ENCODE peak calls at places on chromosomes 16 and 17, in five cellular contexts. One of them, this sample, is unnamed.

GRCh38 chr17:68511671-68512246 is 471 bp upstream of the PRKAR1A start:
- DNase-seq in endothelial cell: peak
- DNase-seq in aorta: peak
- DNase-seq in NCI-H2171 treated with DMSO at 0.1 percent for 48 hours: peak
- DNase-seq in T-helper 1 cell: no peak
- DNase-seq in this sample: peak

GRCh38 chr16:30033270-30033669 is 2.2 kb upstream of the TLCD3B start:
- DNase-seq in endothelial cell: no peak
- DNase-seq in T-helper 1 cell: no peak
- DNase-seq in NCI-H2171 treated with DMSO at 0.1 percent for 48 hours: no peak
- DNase-seq in aorta: no peak
- DNase-seq in this sample: no peak

GRCh38 chr16:12573730-12574383 is 229.8 kb downstream of the CPPED1 start:
- DNase-seq in aorta: peak
- DNase-seq in NCI-H2171 treated with DMSO at 0.1 percent for 48 hours: no peak
- DNase-seq in T-helper 1 cell: peak
- DNase-seq in endothelial cell: peak
- DNase-seq in this sample: peak

GRCh38 chr16:89402962-89403361 is 87.4 kb downstream of the ANKRD11 start:
- DNase-seq in T-helper 1 cell: no peak
- DNase-seq in aorta: no peak
- DNase-seq in endothelial cell: no peak
- DNase-seq in NCI-H2171 treated with DMSO at 0.1 percent for 48 hours: no peak
- DNase-seq in this sample: no peak

GRCh38 chr16:82755570-82756282 is 129.0 kb downstream of the CDH13 start:
- DNase-seq in NCI-H2171 treated with DMSO at 0.1 percent for 48 hours: no peak
- DNase-seq in aorta: no peak
- DNase-seq in T-helper 1 cell: no peak
- DNase-seq in endothelial cell: no peak
- DNase-seq in this sample: no peak

GRCh38 chr17:82329683-82330321 is 3.8 kb downstream of the SECTM1 start:
- DNase-seq in aorta: no peak
- DNase-seq in NCI-H2171 treated with DMSO at 0.1 percent for 48 hours: no peak
- DNase-seq in endothelial cell: no peak
- DNase-seq in T-helper 1 cell: no peak
- DNase-seq in this sample: no peak

GRCh38 chr17:57138956-57139576 is 54.0 kb downstream of the AKAP1 start:
- DNase-seq in NCI-H2171 treated with DMSO at 0.1 percent for 48 hours: peak
- DNase-seq in T-helper 1 cell: no peak
- DNase-seq in aorta: no peak
- DNase-seq in endothelial cell: no peak
- DNase-seq in this sample: no peak

GRCh38 chr16:81493755-81494433 is 49.3 kb downstream of the CMIP start:
- DNase-seq in endothelial cell: no peak
- DNase-seq in NCI-H2171 treated with DMSO at 0.1 percent for 48 hours: no peak
- DNase-seq in T-helper 1 cell: no peak
- DNase-seq in aorta: peak
- DNase-seq in this sample: no peak

GRCh38 chr17:9021985-9022552 is 759 bp downstream of the NTN1 start:
- DNase-seq in endothelial cell: peak
- DNase-seq in NCI-H2171 treated with DMSO at 0.1 percent for 48 hours: no peak
- DNase-seq in aorta: peak
- DNase-seq in T-helper 1 cell: no peak
- DNase-seq in this sample: no peak

GRCh38 chr17:28174352-28175046 is 132.0 kb downstream of the NLK start:
- DNase-seq in endothelial cell: no peak
- DNase-seq in NCI-H2171 treated with DMSO at 0.1 percent for 48 hours: no peak
- DNase-seq in T-helper 1 cell: peak
- DNase-seq in aorta: no peak
- DNase-seq in this sample: no peak